ENCODE peak calls at places on chromosomes 12 and 14, in four cellular contexts. F is left lung, U is K562, V is uterus. R is an unnamed sample.

GRCh38 chr14:29838752-29839151 is 88.9 kb downstream of the PRKD1 start:
- DNase-seq in V (no peak), F (no peak), U (no peak), R (no peak)

GRCh38 chr14:95886366-95886765 is 9.7 kb downstream of the TUNAR start:
- DNase-seq in V (no peak), F (no peak), U (no peak), R (no peak)

GRCh38 chr12:42267408-42268190 is 29.6 kb upstream of the YAF2 start:
- DNase-seq in F (no peak), V (no peak), U (no peak), R (no peak)

GRCh38 chr12:46214668-46215429 is 54.0 kb downstream of the SLC38A1 start:
- DNase-seq in U (no peak), F (no peak), V (no peak), R (no peak)

GRCh38 chr12:107406932-107407331 is 278.7 kb upstream of the PWP1 start:
- DNase-seq in U (no peak), V (no peak), F (no peak), R (no peak)

GRCh38 chr12:56677680-56678079 is 10.4 kb downstream of the PTGES3 start:
- DNase-seq in U (no peak), F (no peak), V (no peak), R (no peak)

GRCh38 chr12:82015623-82016347 is 256.6 kb upstream of the PPFIA2 start:
- DNase-seq in F (no peak), V (no peak), U (no peak), R (no peak)

GRCh38 chr12:83827860-83828259 is 1084.7 kb downstream of the SLC6A15 start:
- DNase-seq in F (no peak), U (no peak), V (no peak), R (no peak)

GRCh38 chr14:57714487-57714899 is 151.4 kb downstream of the SLC35F4 start:
- DNase-seq in F (no peak), U (no peak), V (no peak), R (no peak)

GRCh38 chr12:132189378-132190011 is 45.2 kb downstream of the NOC4L start:
- DNase-seq in U (peak; percentile 96), V (peak; percentile 83), F (peak; percentile 95), R (peak; percentile 95)

GRCh38 chr14:55581011-55581806 is 1.2 kb downstream of the KTN1 start:
- DNase-seq in U (peak; percentile 15), F (peak; percentile 49), V (peak; percentile 46), R (no peak)

GRCh38 chr12:49649445-49649844 is 26.1 kb downstream of the PRPF40B start:
- DNase-seq in V (no peak), U (no peak), F (no peak), R (no peak)
- H3K4me3 ChIP-seq in V (no peak overlapping the region), U (no peak overlapping the region), F (no peak overlapping the region), R (no peak overlapping the region)

GRCh38 chr12:66190519-66191406 is 1.7 kb downstream of the IRAK3 start:
- DNase-seq in V (no peak), F (no peak), U (no peak), R (no peak)

GRCh38 chr12:66187822-66188221 is 1.2 kb upstream of the IRAK3 start:
- DNase-seq in V (no peak), F (no peak), U (no peak), R (no peak)

GRCh38 chr12:66188584-66189475 is at the start of gene IRAK3:
- DNase-seq in F (peak; percentile 92), V (peak; percentile 80), U (no peak), R (peak; percentile 94)

GRCh38 chr12:66189476-66189823 is 436 bp downstream of the IRAK3 start:
- DNase-seq in U (no peak), F (no peak), V (no peak), R (no peak)

DNA sequence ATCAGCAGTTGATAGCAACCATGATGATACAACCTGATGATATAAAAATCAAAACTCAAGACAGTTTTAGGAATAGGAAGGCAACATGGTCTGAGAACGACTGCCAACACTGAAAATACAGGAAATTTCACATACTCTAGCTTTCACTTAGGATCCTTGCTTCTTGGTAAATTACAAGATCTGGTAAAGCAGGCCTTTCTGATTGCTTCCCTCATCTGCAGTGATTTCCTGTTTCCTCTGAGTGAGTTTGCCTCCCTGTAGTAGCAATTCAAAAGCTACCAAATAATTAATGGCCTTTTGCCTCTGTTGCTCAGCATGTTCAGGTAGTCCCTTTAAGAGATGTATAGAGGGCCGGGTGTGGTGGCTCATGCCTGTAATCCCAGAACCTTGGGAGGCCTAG is 2.0 kb upstream of the IRAK3 start:
- DNase-seq in F (no peak), U (no peak), V (no peak), R (no peak)
- H3K27ac ChIP-seq in F (no peak overlapping the region), U (no peak overlapping the region), V (no peak overlapping the region), R (peak overlapping the region; percentile 86)

GRCh38 chr12:62335801-62336200 is 75.6 kb downstream of the USP15 start:
- DNase-seq in U (no peak), V (no peak), F (no peak), R (no peak)

GRCh38 chr12:62332598-62332997 is 72.4 kb downstream of the USP15 start:
- DNase-seq in F (no peak), V (no peak), U (no peak), R (no peak)

GRCh38 chr12:62331306-62331705 is 71.1 kb downstream of the USP15 start:
- DNase-seq in U (no peak), V (no peak), F (no peak), R (no peak)

GRCh38 chr12:62335057-62335456 is 74.9 kb downstream of the USP15 start:
- DNase-seq in V (no peak), F (no peak), U (no peak), R (no peak)
- TF ChIP-seq CTCF in V (no peak), F (no peak), U (no peak), R (no peak)

GRCh38 chr14:64704145-64704742 is at the start of gene PLEKHG3:
- DNase-seq in U (peak; percentile 47), V (peak; percentile 86), F (peak; percentile 85), R (peak; percentile 83)

GRCh38 chr14:64703393-64704144 is 655 bp upstream of the PLEKHG3 start:
- DNase-seq in U (no peak), F (no peak), V (no peak), R (peak; percentile 62)

GRCh38 chr14:64705406-64706118 is 1.3 kb downstream of the PLEKHG3 start:
- DNase-seq in U (no peak), V (peak; percentile 59), F (peak; percentile 44), R (peak; percentile 76)

GRCh38 chr14:64706119-64706465 is 1.9 kb downstream of the PLEKHG3 start:
- DNase-seq in U (no peak), F (no peak), V (no peak), R (peak; percentile 63)

DNA sequence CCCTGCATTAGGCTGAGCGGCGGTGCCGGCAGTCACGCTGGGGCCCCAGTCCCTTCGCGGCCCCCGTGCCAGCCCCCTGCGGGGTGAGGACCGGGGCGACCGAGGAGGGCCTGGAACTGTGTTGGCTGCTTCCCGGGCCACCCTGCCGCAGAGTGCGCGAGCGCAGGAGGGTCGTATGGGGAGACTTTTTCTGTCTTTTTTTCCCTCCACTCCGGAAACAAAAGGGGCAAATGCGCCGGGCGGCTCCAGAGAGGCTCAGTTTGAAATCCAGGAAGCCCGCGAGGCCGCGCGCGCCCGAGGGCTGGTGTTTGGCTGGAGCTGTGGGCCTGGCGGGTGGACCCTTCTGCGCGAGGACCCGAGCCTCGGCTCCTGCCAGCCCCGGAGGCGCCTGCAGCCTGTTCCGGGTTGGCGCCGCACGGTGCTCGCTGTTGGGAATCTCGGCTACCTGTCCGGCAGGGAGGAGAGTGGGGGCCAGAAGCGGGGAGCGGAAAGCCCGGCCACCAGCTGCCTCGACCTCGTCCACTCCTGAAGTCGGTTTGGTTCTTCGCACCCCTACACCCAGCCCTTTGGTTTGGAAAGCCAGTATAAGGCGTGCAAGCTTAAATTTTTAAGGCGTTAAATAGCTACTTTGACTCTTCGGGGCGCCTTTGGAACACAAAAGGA is 650 bp downstream of the PLEKHG3 start:
- DNase-seq in F (peak; percentile 48), V (peak; percentile 31), U (no peak), R (peak; percentile 76)
- H3K4me3 ChIP-seq in F (peak overlapping the region; percentile 69), V (peak overlapping the region; percentile 66), U (no peak overlapping the region), R (peak overlapping the region; percentile 93)

GRCh38 chr14:20988717-20989116 is 1.1 kb upstream of the METTL17 start:
- DNase-seq in U (no peak), F (no peak), V (no peak), R (no peak)
- H3K27ac ChIP-seq in U (peak overlapping the region; percentile 79), F (peak overlapping the region; percentile 87), V (peak overlapping the region; percentile 91), R (peak overlapping the region; percentile 82)

DNA sequence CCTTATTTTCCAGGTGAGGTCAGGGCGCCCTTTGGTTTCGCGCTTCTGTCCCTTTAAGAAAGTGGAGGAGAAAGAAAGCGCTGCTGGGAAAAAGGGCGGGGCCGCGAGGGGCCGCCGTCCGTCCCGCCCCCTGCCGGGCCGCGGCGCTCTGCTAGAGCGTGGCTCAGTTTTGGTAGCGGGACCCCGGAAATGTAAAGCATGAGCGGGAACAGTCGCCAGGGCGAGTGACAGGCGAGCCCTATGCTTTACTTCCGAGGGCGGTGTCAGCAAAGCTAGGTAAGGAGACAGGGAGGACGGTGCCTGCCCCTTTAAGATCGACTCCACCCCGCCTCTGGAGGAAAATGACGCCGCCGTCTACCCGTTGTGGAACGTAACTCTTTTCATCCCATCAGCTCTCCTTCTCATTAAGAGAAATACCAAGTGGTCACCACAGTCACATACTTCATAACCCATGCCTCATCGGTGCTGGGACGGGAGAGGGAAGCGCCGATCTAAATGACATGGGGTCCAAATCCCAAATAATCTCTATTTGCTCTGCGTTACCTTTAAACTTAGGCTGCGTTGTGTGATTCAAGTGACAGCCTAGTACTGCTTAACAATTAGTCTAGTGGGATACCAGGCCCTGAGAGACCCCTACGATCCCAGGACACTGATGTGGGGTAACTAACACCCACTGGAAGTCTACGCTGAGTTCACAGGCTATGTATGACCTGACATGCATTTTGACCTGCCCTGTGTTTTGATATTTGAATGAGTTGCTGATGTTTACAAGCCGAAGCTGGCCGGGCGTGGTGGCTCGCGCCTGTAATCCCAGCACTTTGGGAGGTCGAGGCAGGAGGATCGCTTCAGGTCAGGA is at the start of gene ETFBKMT:
- DNase-seq in F (peak; percentile 92), U (peak; percentile 91), V (peak; percentile 87), R (peak; percentile 91)
- TF ChIP-seq CTCF in F (peak; percentile 54), U (peak; percentile 64), V (peak; percentile 73), R (no peak)

GRCh38 chr12:115598827-115599226 is 678.7 kb downstream of the MED13L start:
- DNase-seq in F (no peak), U (no peak), V (no peak), R (no peak)

GRCh38 chr12:115597157-115597712 is 680.3 kb downstream of the MED13L start:
- DNase-seq in U (peak; percentile 24), F (no peak), V (no peak), R (no peak)

DNA sequence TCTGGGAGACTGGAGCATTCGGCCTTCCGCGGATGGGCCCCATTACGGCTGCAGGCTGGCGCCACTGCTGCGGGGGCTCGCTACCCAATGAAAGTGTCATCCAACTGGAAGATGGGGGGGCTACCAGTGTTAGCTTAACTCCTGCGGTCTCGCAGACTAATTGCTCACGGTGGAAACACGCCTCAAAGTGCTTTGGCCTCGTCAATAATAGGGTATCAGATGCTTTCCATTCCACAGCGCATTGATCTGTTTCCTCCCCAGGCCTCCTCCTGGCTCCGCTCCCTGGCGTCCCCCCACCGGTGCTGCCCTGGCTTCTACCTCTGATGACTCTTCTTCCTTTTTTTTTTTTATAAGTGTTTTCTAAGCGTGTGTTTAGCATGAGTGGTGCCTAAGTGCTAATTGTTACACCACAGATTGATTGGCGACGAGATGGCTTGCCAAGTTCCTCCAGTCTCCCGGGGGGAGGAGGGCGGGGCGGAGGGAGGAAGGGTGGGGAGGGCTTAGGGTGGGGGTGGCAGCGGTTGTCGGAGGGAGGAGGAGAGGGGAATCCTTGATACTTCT is 678.2 kb downstream of the MED13L start:
- DNase-seq in V (no peak), F (no peak), U (no peak), R (no peak)
- H3K4me3 ChIP-seq in V (no peak overlapping the region), F (no peak overlapping the region), U (no peak overlapping the region), R (peak overlapping the region; percentile 61)

GRCh38 chr14:59337151-59337611 is 128.0 kb downstream of the GPR135 start:
- DNase-seq in V (peak; percentile 87), U (no peak), F (peak; percentile 59), R (peak; percentile 86)
- H3K27ac ChIP-seq in V (peak overlapping the region; percentile 81), U (no peak overlapping the region), F (peak overlapping the region; percentile 76), R (peak overlapping the region; percentile 85)